ENCODE peak calls at places on chromosomes 13 and 19, in four cellular contexts. D is IMR-90, C is A549, O is psoas muscle. V is an unnamed sample.

GRCh38 chr19:2309734-2310362 is 1.9 kb upstream of the LINGO3 start:
- DNase-seq in D (peak; percentile 54), C (peak; percentile 35), O (no peak), V (peak; percentile 54)

GRCh38 chr13:64869539-64869938 is 2360.6 kb downstream of the PCDH9 start:
- DNase-seq in D (no peak), C (no peak), O (no peak), V (no peak)

GRCh38 chr13:112965103-112965502 is 3.9 kb upstream of the MCF2L start:
- DNase-seq in D (no peak), C (no peak), O (no peak), V (no peak)

GRCh38 chr13:59730026-59730425 is 433.7 kb downstream of the DIAPH3 start:
- DNase-seq in D (no peak), C (no peak), O (no peak), V (no peak)

GRCh38 chr19:32748948-32749347 is 29.4 kb downstream of the TDRD12 start:
- DNase-seq in D (no peak), C (no peak), O (no peak), V (no peak)

GRCh38 chr19:49570138-49570856 is 10.1 kb downstream of the NOSIP start:
- DNase-seq in D (peak; percentile 84), C (peak; percentile 92), O (no peak), V (peak; percentile 89)

GRCh38 chr13:45372189-45373115 is 31.5 kb upstream of the TPT1 start:
- DNase-seq in D (peak; percentile 15), C (no peak), O (no peak), V (no peak)

GRCh38 chr13:37429976-37430375 is 168.6 kb downstream of the POSTN start:
- DNase-seq in D (peak; percentile 98), C (no peak), O (no peak), V (peak; percentile 84)

GRCh38 chr19:45507864-45508680 is 793 bp downstream of the VASP start:
- DNase-seq in D (no peak), C (peak; percentile 71), O (peak; percentile 50), V (no peak)

GRCh38 chr13:30576528-30576927 is 41.2 kb upstream of the USPL1 start:
- DNase-seq in D (peak; percentile 59), C (no peak), O (no peak), V (peak; percentile 68)

GRCh38 chr19:55647732-55648656 is at the start of gene CCDC106:
- DNase-seq in D (peak; percentile 68), C (peak; percentile 80), O (peak; percentile 78), V (peak; percentile 75)

GRCh38 chr19:58035863-58036262 is 2.0 kb downstream of the ZSCAN1 start:
- DNase-seq in D (no peak), C (no peak), O (no peak), V (no peak)

GRCh38 chr13:89783221-89783755 is 1564.2 kb upstream of the MIR17HG start:
- DNase-seq in D (no peak), C (no peak), O (no peak), V (no peak)

GRCh38 chr13:49533586-49534269 is 38.0 kb downstream of the PHF11 start:
- DNase-seq in D (no peak), C (no peak), O (no peak), V (no peak)

GRCh38 chr13:47757681-47758080 is 243.4 kb downstream of the SUCLA2 start:
- DNase-seq in D (no peak), C (no peak), O (no peak), V (no peak)

GRCh38 chr13:79481685-79482052 is 714 bp downstream of the NDFIP2 start:
- DNase-seq in D (no peak), C (no peak), O (no peak), V (peak; percentile 24)

GRCh38 chr13:79485451-79485850 is 4.5 kb downstream of the NDFIP2 start:
- DNase-seq in D (no peak), C (no peak), O (no peak), V (no peak)

GRCh38 chr13:79485014-79485441 is 4.1 kb downstream of the NDFIP2 start:
- DNase-seq in D (peak; percentile 83), C (peak; percentile 87), O (peak; percentile 14), V (peak; percentile 95)

GRCh38 chr13:79482271-79482970 is 1.5 kb downstream of the NDFIP2 start:
- DNase-seq in D (peak; percentile 35), C (no peak), O (no peak), V (peak; percentile 55)

GRCh38 chr13:79483302-79483701 is 2.3 kb downstream of the NDFIP2 start:
- DNase-seq in D (peak; percentile 78), C (no peak), O (no peak), V (peak; percentile 75)
- H3K4me3 ChIP-seq in D (no peak overlapping the region), C (no peak overlapping the region), O (no peak overlapping the region), V (no peak overlapping the region)

DNA sequence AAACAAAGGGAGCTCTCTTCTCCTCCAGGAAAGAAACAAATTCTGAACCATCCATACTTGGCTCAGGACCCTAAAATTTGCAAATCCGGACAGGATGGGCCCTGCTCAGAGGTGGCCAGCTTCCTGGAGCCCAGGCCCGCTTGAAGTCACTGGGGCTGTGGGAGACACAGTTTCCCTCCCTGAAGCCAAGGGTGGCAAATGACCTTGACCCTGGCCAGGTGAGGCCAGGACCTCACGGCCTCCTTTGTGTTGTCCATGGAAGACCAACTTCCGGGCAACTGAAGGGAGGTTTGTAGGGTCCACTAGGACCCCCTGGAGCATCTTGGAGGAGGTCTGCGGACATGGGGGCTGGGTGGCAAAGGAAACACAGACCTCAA is 5.5 kb downstream of the NANOS3 start:
- DNase-seq in D (no peak), C (no peak), O (no peak), V (no peak)
- H3K27ac ChIP-seq in D (no peak overlapping the region), C (no peak overlapping the region), O (peak overlapping the region; percentile 53), V (no peak overlapping the region)

GRCh38 chr13:25971499-25972145 is 80.2 kb downstream of the SHISA2 start:
- DNase-seq in D (no peak), C (no peak), O (no peak), V (no peak)
- H3K4me3 ChIP-seq in D (no peak overlapping the region), C (no peak overlapping the region), O (no peak overlapping the region), V (no peak overlapping the region)

GRCh38 chr19:51737924-51738323 is 13.8 kb downstream of the FPR1 start:
- DNase-seq in D (no peak), C (no peak), O (no peak), V (no peak)
- H3K27ac ChIP-seq in D (no peak overlapping the region), C (no peak overlapping the region), O (no peak overlapping the region), V (no peak overlapping the region)

V was measured in fibroblast of lung.